ENCODE peak calls at places on chromosomes 13 and 19, in four cellular contexts. One of them, this sample, is unnamed.

GRCh38 chr13:85724554-85725432 is 74.4 kb downstream of the SLITRK6 start:
- ATAC-seq in upper lobe of right lung: no peak
- ATAC-seq in right cardiac atrium: no peak
- ATAC-seq in stimulated activated effector memory CD8-positive, alpha-beta T cell treated with anti-CD3 and anti-CD28 coated beads, Interleukin-12 subunit alpha, Interleukin-12 subunit beta, amount 100 ng/mL, for 72 hours: no peak
- ATAC-seq in this sample: no peak

GRCh38 chr19:41564515-41565383 is 11.2 kb upstream of the CEACAM21 start:
- ATAC-seq in right cardiac atrium: peak
- ATAC-seq in stimulated activated effector memory CD8-positive, alpha-beta T cell treated with anti-CD3 and anti-CD28 coated beads, Interleukin-12 subunit alpha, Interleukin-12 subunit beta, amount 100 ng/mL, for 72 hours: peak
- ATAC-seq in upper lobe of right lung: peak
- ATAC-seq in this sample: peak

GRCh38 chr19:40614595-40615411 is 13.6 kb downstream of the LTBP4 start:
- ATAC-seq in stimulated activated effector memory CD8-positive, alpha-beta T cell treated with anti-CD3 and anti-CD28 coated beads, Interleukin-12 subunit alpha, Interleukin-12 subunit beta, amount 100 ng/mL, for 72 hours: peak
- ATAC-seq in upper lobe of right lung: peak
- ATAC-seq in right cardiac atrium: peak
- ATAC-seq in this sample: peak

GRCh38 chr19:7900931-7901330 is 2.7 kb upstream of the MAP2K7 start:
- ATAC-seq in right cardiac atrium: no peak
- ATAC-seq in stimulated activated effector memory CD8-positive, alpha-beta T cell treated with anti-CD3 and anti-CD28 coated beads, Interleukin-12 subunit alpha, Interleukin-12 subunit beta, amount 100 ng/mL, for 72 hours: no peak
- ATAC-seq in upper lobe of right lung: no peak
- ATAC-seq in this sample: peak

GRCh38 chr19:48992571-48993174 is 436 bp downstream of the GYS1 start:
- ATAC-seq in right cardiac atrium: peak
- ATAC-seq in stimulated activated effector memory CD8-positive, alpha-beta T cell treated with anti-CD3 and anti-CD28 coated beads, Interleukin-12 subunit alpha, Interleukin-12 subunit beta, amount 100 ng/mL, for 72 hours: no peak
- ATAC-seq in upper lobe of right lung: peak
- ATAC-seq in this sample: peak

GRCh38 chr19:10095948-10096614 is 6.4 kb downstream of the ANGPTL6 start:
- ATAC-seq in right cardiac atrium: peak
- ATAC-seq in upper lobe of right lung: peak
- ATAC-seq in stimulated activated effector memory CD8-positive, alpha-beta T cell treated with anti-CD3 and anti-CD28 coated beads, Interleukin-12 subunit alpha, Interleukin-12 subunit beta, amount 100 ng/mL, for 72 hours: peak
- ATAC-seq in this sample: peak

GRCh38 chr13:45796421-45796960 is 55.1 kb downstream of the SIAH3 start:
- ATAC-seq in stimulated activated effector memory CD8-positive, alpha-beta T cell treated with anti-CD3 and anti-CD28 coated beads, Interleukin-12 subunit alpha, Interleukin-12 subunit beta, amount 100 ng/mL, for 72 hours: no peak
- ATAC-seq in upper lobe of right lung: no peak
- ATAC-seq in right cardiac atrium: peak
- ATAC-seq in this sample: no peak

GRCh38 chr13:80339841-80340642 is 884 bp downstream of the SPRY2 start:
- ATAC-seq in upper lobe of right lung: peak
- ATAC-seq in stimulated activated effector memory CD8-positive, alpha-beta T cell treated with anti-CD3 and anti-CD28 coated beads, Interleukin-12 subunit alpha, Interleukin-12 subunit beta, amount 100 ng/mL, for 72 hours: peak
- ATAC-seq in right cardiac atrium: peak
- ATAC-seq in this sample: peak

GRCh38 chr19:4660993-4661392 is 9.1 kb downstream of the MYDGF start:
- ATAC-seq in right cardiac atrium: no peak
- ATAC-seq in stimulated activated effector memory CD8-positive, alpha-beta T cell treated with anti-CD3 and anti-CD28 coated beads, Interleukin-12 subunit alpha, Interleukin-12 subunit beta, amount 100 ng/mL, for 72 hours: peak
- ATAC-seq in upper lobe of right lung: no peak
- ATAC-seq in this sample: no peak

GRCh38 chr19:1009043-1009975 is 9.1 kb downstream of the GRIN3B start:
- ATAC-seq in right cardiac atrium: peak
- ATAC-seq in stimulated activated effector memory CD8-positive, alpha-beta T cell treated with anti-CD3 and anti-CD28 coated beads, Interleukin-12 subunit alpha, Interleukin-12 subunit beta, amount 100 ng/mL, for 72 hours: no peak
- ATAC-seq in upper lobe of right lung: peak
- ATAC-seq in this sample: no peak

GRCh38 chr19:18304496-18305312 is 18.2 kb downstream of the LSM4 start:
- ATAC-seq in right cardiac atrium: peak
- ATAC-seq in upper lobe of right lung: peak
- ATAC-seq in stimulated activated effector memory CD8-positive, alpha-beta T cell treated with anti-CD3 and anti-CD28 coated beads, Interleukin-12 subunit alpha, Interleukin-12 subunit beta, amount 100 ng/mL, for 72 hours: peak
- ATAC-seq in this sample: peak

GRCh38 chr13:87259479-87260083 is 411.6 kb upstream of the SLITRK5 start:
- ATAC-seq in upper lobe of right lung: no peak
- ATAC-seq in stimulated activated effector memory CD8-positive, alpha-beta T cell treated with anti-CD3 and anti-CD28 coated beads, Interleukin-12 subunit alpha, Interleukin-12 subunit beta, amount 100 ng/mL, for 72 hours: no peak
- ATAC-seq in right cardiac atrium: no peak
- ATAC-seq in this sample: no peak

GRCh38 chr19:45852145-45852750 is 10.7 kb downstream of the SYMPK start:
- ATAC-seq in right cardiac atrium: no peak
- ATAC-seq in upper lobe of right lung: no peak
- ATAC-seq in stimulated activated effector memory CD8-positive, alpha-beta T cell treated with anti-CD3 and anti-CD28 coated beads, Interleukin-12 subunit alpha, Interleukin-12 subunit beta, amount 100 ng/mL, for 72 hours: no peak
- ATAC-seq in this sample: no peak

GRCh38 chr19:4084547-4084877 is 17.8 kb upstream of the ZBTB7A start:
- ATAC-seq in stimulated activated effector memory CD8-positive, alpha-beta T cell treated with anti-CD3 and anti-CD28 coated beads, Interleukin-12 subunit alpha, Interleukin-12 subunit beta, amount 100 ng/mL, for 72 hours: no peak
- ATAC-seq in right cardiac atrium: peak
- ATAC-seq in upper lobe of right lung: no peak
- ATAC-seq in this sample: no peak

GRCh38 chr13:109844396-109844795 is 58.0 kb upstream of the IRS2 start:
- ATAC-seq in upper lobe of right lung: peak
- ATAC-seq in right cardiac atrium: no peak
- ATAC-seq in stimulated activated effector memory CD8-positive, alpha-beta T cell treated with anti-CD3 and anti-CD28 coated beads, Interleukin-12 subunit alpha, Interleukin-12 subunit beta, amount 100 ng/mL, for 72 hours: no peak
- ATAC-seq in this sample: no peak

GRCh38 chr13:109715902-109716301 is 70.5 kb downstream of the IRS2 start:
- ATAC-seq in upper lobe of right lung: peak
- ATAC-seq in stimulated activated effector memory CD8-positive, alpha-beta T cell treated with anti-CD3 and anti-CD28 coated beads, Interleukin-12 subunit alpha, Interleukin-12 subunit beta, amount 100 ng/mL, for 72 hours: no peak
- ATAC-seq in right cardiac atrium: peak
- ATAC-seq in this sample: peak

GRCh38 chr13:52428295-52428694 is 22.1 kb downstream of the VPS36 start:
- ATAC-seq in stimulated activated effector memory CD8-positive, alpha-beta T cell treated with anti-CD3 and anti-CD28 coated beads, Interleukin-12 subunit alpha, Interleukin-12 subunit beta, amount 100 ng/mL, for 72 hours: no peak
- ATAC-seq in right cardiac atrium: peak
- ATAC-seq in upper lobe of right lung: peak
- ATAC-seq in this sample: peak

GRCh38 chr13:110361365-110361911 is 54.4 kb downstream of the COL4A2 start:
- ATAC-seq in stimulated activated effector memory CD8-positive, alpha-beta T cell treated with anti-CD3 and anti-CD28 coated beads, Interleukin-12 subunit alpha, Interleukin-12 subunit beta, amount 100 ng/mL, for 72 hours: no peak
- ATAC-seq in right cardiac atrium: peak
- ATAC-seq in upper lobe of right lung: peak
- ATAC-seq in this sample: peak

GRCh38 chr19:1634242-1634937 is 18.0 kb downstream of the TCF3 start:
- ATAC-seq in right cardiac atrium: no peak
- ATAC-seq in upper lobe of right lung: no peak
- ATAC-seq in stimulated activated effector memory CD8-positive, alpha-beta T cell treated with anti-CD3 and anti-CD28 coated beads, Interleukin-12 subunit alpha, Interleukin-12 subunit beta, amount 100 ng/mL, for 72 hours: no peak
- ATAC-seq in this sample: no peak

GRCh38 chr19:13150919-13151604 is 851 bp downstream of the IER2 start:
- ATAC-seq in right cardiac atrium: no peak
- ATAC-seq in stimulated activated effector memory CD8-positive, alpha-beta T cell treated with anti-CD3 and anti-CD28 coated beads, Interleukin-12 subunit alpha, Interleukin-12 subunit beta, amount 100 ng/mL, for 72 hours: peak
- ATAC-seq in upper lobe of right lung: no peak
- ATAC-seq in this sample: no peak

GRCh38 chr19:17803264-17803896 is 8.4 kb downstream of the B3GNT3 start:
- ATAC-seq in upper lobe of right lung: peak
- ATAC-seq in right cardiac atrium: peak
- ATAC-seq in stimulated activated effector memory CD8-positive, alpha-beta T cell treated with anti-CD3 and anti-CD28 coated beads, Interleukin-12 subunit alpha, Interleukin-12 subunit beta, amount 100 ng/mL, for 72 hours: peak
- ATAC-seq in this sample: no peak

GRCh38 chr13:33510350-33510749 is 224.8 kb upstream of the STARD13 start:
- ATAC-seq in upper lobe of right lung: no peak
- ATAC-seq in stimulated activated effector memory CD8-positive, alpha-beta T cell treated with anti-CD3 and anti-CD28 coated beads, Interleukin-12 subunit alpha, Interleukin-12 subunit beta, amount 100 ng/mL, for 72 hours: no peak
- ATAC-seq in right cardiac atrium: peak
- ATAC-seq in this sample: no peak

GRCh38 chr13:40095695-40096356 is 440.4 kb downstream of the COG6 start:
- ATAC-seq in right cardiac atrium: no peak
- ATAC-seq in stimulated activated effector memory CD8-positive, alpha-beta T cell treated with anti-CD3 and anti-CD28 coated beads, Interleukin-12 subunit alpha, Interleukin-12 subunit beta, amount 100 ng/mL, for 72 hours: no peak
- ATAC-seq in upper lobe of right lung: no peak
- ATAC-seq in this sample: no peak

This sample was measured in esophagus mucosa.